ENCODE peak calls at places on chromosome 5, in four cellular contexts. B is spleen, N is BJ, P is brain microvascular endothelial cell. E is an unnamed sample.

GRCh38 chr5:56414056-56414455 is 180.9 kb upstream of the ANKRD55 start:
- DNase-seq in P (no peak), B (no peak), N (peak), E (no peak)

GRCh38 chr5:75277463-75277862 is 40.8 kb upstream of the ANKRD31 start:
- DNase-seq in B (no peak), P (no peak), N (no peak), E (no peak)

GRCh38 chr5:68409259-68409658 is 193.7 kb downstream of the PIK3R1 start:
- DNase-seq in B (no peak), N (peak), P (peak), E (peak)

GRCh38 chr5:78377056-78377717 is 16.8 kb downstream of the SCAMP1 start:
- DNase-seq in P (no peak), N (no peak), B (no peak), E (no peak)

GRCh38 chr5:119339344-119339743 is 16.5 kb upstream of the TNFAIP8 start:
- DNase-seq in B (no peak), N (no peak), P (no peak), E (no peak)

GRCh38 chr5:139284295-139284694 is 9.2 kb upstream of the MATR3 start:
- DNase-seq in B (no peak), P (no peak), N (no peak), E (no peak)

GRCh38 chr5:98639258-98639657 is 134.2 kb upstream of the RGMB start:
- DNase-seq in P (no peak), N (no peak), B (no peak), E (no peak)

GRCh38 chr5:17808566-17808965 is 174.3 kb downstream of the TAF11L14 start:
- DNase-seq in N (no peak), B (no peak), P (no peak), E (no peak)

GRCh38 chr5:65142511-65143011 is 339.2 kb downstream of the ADAMTS6 start:
- DNase-seq in B (no peak), N (peak), P (peak), E (peak)

GRCh38 chr5:143755969-143756368 is 56.0 kb upstream of the HMHB1 start:
- DNase-seq in N (no peak), P (no peak), B (no peak), E (no peak)

DNA sequence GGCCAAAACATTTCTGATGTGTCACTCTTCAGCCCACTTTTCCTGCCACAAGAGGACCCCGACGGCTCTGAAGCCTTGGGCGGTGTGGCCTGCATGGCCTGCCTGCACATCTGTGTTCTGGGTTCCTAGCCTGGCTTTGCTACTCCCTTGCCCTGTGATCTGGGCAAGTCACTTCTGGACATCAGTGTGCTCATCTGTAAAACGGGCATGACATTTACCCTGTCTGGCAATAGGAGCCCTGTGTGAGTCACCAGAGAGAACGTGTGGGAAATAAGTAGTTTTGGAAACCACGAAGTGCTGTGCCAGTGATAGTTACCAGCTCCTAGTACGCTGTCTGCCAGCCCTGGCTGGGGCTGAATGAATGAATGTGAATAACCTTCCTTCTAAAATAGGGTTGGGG is 90.8 kb downstream of the MACROH2A1 start:
- DNase-seq in N (no peak), P (peak), B (no peak), E (no peak)
- TF ChIP-seq CTCF in N (no peak), P (no peak), B (no peak), E (no peak)

DNA sequence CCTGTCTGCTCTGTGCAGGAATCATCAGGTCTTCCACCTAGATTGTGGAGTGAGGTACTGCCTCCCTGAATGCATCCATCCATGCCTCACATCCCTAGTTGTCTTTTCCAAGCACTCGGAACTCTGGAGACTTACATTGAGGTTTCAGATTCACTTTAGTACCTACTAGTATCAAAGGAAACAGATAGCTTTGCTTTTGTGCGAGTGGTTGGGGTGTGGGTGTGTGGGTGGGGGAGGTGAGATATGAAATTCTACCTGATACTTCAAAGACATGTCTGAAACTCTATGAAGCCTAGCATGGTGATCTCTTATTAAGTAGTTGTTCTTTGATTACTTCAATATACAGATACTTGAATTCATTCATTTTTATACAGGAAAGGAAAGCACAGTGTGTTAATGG is 64.4 kb downstream of the MCCC2 start:
- DNase-seq in P (no peak), B (no peak), N (no peak), E (no peak)
- H3K4me3 ChIP-seq in P (no peak), B (no peak), N (no peak), E (no peak)

DNA sequence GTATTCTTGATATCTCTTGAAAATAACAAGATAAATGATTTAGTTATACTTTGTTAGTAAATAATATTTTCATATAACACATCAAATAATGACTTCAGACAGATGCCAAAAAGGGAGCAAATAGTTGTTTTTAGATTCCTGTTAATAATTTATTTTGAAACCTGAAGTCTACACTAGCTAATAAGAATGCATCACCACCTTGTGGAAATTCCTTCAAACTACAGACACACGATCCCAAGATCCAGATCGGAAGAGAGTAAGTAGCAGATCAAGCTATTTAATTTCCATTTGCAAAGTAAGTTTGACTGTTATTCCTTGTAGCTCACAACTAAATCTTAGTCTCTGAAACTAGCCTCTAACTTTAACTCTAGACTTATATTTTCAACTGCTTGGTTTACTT is 35.5 kb upstream of the ISL1 start:
- DNase-seq in B (no peak), N (no peak), P (no peak), E (no peak)
- TF ChIP-seq CTCF in B (no peak), N (no peak), P (no peak), E (no peak)

GRCh38 chr5:159100928-159101646 is 1.4 kb upstream of the EBF1 start:
- DNase-seq in P (no peak), B (no peak), N (no peak), E (no peak)
- H3K4me3 ChIP-seq in P (peak), B (peak), N (peak), E (peak)

GRCh38 chr5:174751154-174751990 is 27.0 kb downstream of the MSX2 start:
- DNase-seq in N (no peak), B (no peak), P (no peak), E (no peak)
- TF ChIP-seq CTCF in N (no peak), B (no peak), P (no peak), E (no peak)

DNA sequence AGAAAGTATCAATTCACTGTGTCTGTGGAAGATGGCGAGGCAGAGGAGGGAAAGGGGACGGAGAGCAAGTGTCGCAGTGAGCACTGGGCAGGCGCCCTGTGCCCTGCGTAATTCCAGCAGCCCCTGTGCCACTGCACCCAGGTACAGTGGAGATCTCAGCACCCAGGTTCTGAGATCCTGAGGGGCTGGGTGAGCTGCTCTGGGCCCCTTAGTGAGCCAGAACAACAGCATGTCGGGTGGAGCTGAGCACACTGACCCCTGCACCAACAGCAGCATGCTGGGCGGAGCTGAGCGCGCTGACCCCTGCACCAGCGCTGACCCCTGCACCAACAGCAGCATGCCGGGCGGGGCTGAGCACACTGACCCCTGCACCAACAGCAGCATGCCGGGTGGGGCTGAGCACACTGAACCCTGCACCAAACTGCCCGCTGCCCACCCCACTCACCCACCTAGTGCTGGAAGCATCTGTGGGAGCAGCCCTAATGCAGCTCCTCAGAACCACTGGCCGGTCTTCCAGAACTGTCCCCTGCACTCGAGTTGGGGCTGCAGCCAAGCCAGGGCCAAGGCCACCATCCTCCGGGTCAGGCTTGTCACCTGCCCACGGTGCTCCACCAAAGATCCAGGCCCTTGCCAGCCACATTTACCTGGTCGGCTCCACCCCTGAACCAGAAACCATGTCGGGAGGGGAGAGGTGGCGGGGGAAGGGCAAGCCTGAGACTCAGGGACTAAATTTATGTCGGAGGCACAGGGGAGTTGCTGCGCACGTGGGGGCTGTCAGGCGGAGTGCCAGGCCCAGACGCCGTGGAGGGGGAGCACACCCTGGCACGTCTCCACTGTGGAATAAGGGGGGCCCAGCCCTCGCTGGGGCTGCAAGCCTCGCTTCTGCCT is 80.4 kb downstream of the ADAMTS2 start:
- DNase-seq in P (no peak), N (no peak), B (peak), E (no peak)
- H3K4me3 ChIP-seq in P (no peak), N (no peak), B (no peak), E (peak)

GRCh38 chr5:181173420-181174342 is 26.3 kb downstream of the OR2V2 start:
- DNase-seq in P (peak), B (no peak), N (no peak), E (no peak)
- TF ChIP-seq CTCF in P (no peak), B (no peak), N (no peak), E (no peak)

DNA sequence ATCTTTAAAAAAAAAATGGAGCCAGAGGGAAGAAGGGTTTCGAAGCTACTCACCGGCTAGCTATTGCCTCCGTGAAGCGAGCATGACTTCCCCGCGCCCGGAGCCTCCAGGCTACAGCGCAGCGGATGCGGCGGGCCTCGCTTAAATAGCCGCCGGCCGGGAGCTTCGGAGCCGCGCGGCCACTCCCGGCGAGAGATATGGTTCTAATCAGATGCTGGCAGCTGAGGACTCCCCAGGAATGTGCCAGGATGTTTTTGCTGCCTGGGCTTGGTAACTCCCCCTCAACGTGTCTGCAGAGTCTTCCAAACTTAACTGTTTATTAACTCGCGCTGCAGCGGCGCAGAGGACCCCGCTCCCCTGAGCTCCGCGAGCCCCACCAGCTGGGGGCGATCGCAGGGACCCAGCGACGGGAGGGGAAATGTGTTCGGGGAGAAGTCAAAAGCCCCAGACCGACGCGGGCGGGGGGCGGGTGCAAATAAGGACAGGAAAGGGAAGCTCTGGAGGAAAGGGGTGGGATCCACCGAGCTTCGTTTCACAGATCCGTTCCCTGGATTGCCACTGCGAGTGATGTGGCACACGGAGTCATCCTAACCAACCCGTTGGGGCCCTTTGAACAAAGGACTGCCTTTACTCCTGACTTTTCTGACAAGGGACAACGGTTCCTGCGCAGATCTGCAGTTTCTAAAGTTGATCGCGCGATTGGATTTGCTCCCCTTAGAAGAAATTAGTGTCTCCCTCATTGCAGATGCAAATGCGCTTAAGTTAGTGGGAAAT is at the start of gene DAB2:
- DNase-seq in B (peak), P (peak), N (peak), E (peak)
- H3K4me3 ChIP-seq in B (peak), P (peak), N (peak), E (peak)